ENCODE peak calls at places on chromosomes 6 and 20, in five cellular contexts. Y, F, X, V and B are unnamed samples.

GRCh38 chr6:34031567-34032383 is 114.1 kb downstream of the GRM4 start:
- DNase-seq in Y (no peak), F (no peak), X (no peak), V (no peak), B (no peak)

GRCh38 chr6:134363323-134364039 is 45.6 kb upstream of the SGK1 start:
- DNase-seq in Y (no peak), F (peak), X (no peak), V (no peak), B (no peak)

GRCh38 chr6:90485615-90486277 is 101.1 kb downstream of the MAP3K7 start:
- DNase-seq in Y (no peak), F (no peak), X (no peak), V (no peak), B (no peak)

GRCh38 chr6:2760882-2761842 is 4.0 kb upstream of the WRNIP1 start:
- DNase-seq in Y (no peak), F (no peak), X (no peak), V (no peak), B (no peak)

GRCh38 chr20:23205656-23206055 is 119.5 kb upstream of the CD93 start:
- DNase-seq in Y (no peak), F (peak), X (no peak), V (no peak), B (peak)

GRCh38 chr6:71367763-71368162 is 79.2 kb downstream of the OGFRL1 start:
- DNase-seq in Y (no peak), F (peak), X (no peak), V (no peak), B (no peak)

GRCh38 chr20:44423480-44423879 is 52.2 kb upstream of the TTPAL start:
- DNase-seq in Y (no peak), F (no peak), X (no peak), V (no peak), B (no peak)

GRCh38 chr6:142842423-142843261 is 102.3 kb downstream of the HIVEP2 start:
- DNase-seq in Y (no peak), F (no peak), X (no peak), V (no peak), B (no peak)

GRCh38 chr6:35139924-35140524 is 1.1 kb downstream of the TCP11 start:
- DNase-seq in Y (no peak), F (peak), X (peak), V (peak), B (peak)

GRCh38 chr20:42046686-42047085 is 428.5 kb upstream of the CHD6 start:
- DNase-seq in Y (no peak), F (no peak), X (no peak), V (no peak), B (no peak)

GRCh38 chr20:36527331-36528125 is 13.8 kb upstream of the MYL9 start:
- DNase-seq in Y (no peak), F (no peak), X (no peak), V (no peak), B (no peak)

GRCh38 chr20:63472159-63472811 is at the start of gene KCNQ2:
- DNase-seq in Y (no peak), F (no peak), X (no peak), V (peak), B (peak)

GRCh38 chr6:138805431-138805830 is 9.5 kb downstream of the ECT2L start:
- DNase-seq in Y (no peak), F (peak), X (no peak), V (no peak), B (no peak)

GRCh38 chr20:36071848-36072247 is 82.7 kb upstream of the EPB41L1 start:
- DNase-seq in Y (no peak), F (no peak), X (no peak), V (no peak), B (no peak)

GRCh38 chr20:12827796-12828406 is 180.9 kb upstream of the SPTLC3 start:
- DNase-seq in Y (no peak), F (no peak), X (no peak), V (no peak), B (peak)

GRCh38 chr6:137926207-137926731 is 59.2 kb downstream of the TNFAIP3 start:
- DNase-seq in Y (no peak), F (peak), X (no peak), V (no peak), B (no peak)

GRCh38 chr6:38177885-38178583 is 358.5 kb downstream of the ZFAND3 start:
- DNase-seq in Y (no peak), F (no peak), X (no peak), V (no peak), B (no peak)

GRCh38 chr20:45742596-45742995 is 20.4 kb downstream of the SPINT4 start:
- DNase-seq in Y (no peak), F (no peak), X (no peak), V (no peak), B (no peak)

GRCh38 chr6:87407896-87408720 is at the start of gene CFAP206:
- DNase-seq in Y (peak), F (peak), X (peak), V (peak), B (peak)

GRCh38 chr6:109867970-109868358 is 110.1 kb upstream of the GPR6 start:
- DNase-seq in Y (no peak), F (peak), X (no peak), V (no peak), B (no peak)